ENCODE peak calls at places on chromosomes 12 and 14, in five cellular contexts. V, I, G, Z and B are unnamed samples.

GRCh38 chr12:69036999-69037398 is 104.0 kb upstream of the CPM start:
- DNase-seq in V (no peak), I (no peak), G (no peak), Z (no peak), B (no peak)

GRCh38 chr12:12696562-12697383 is 790 bp upstream of the GPR19 start:
- DNase-seq in V (peak), I (peak), G (peak), Z (peak), B (no peak)

GRCh38 chr12:93361159-93361919 is 16.4 kb upstream of the NUDT4 start:
- DNase-seq in V (no peak), I (peak), G (no peak), Z (peak), B (no peak)

GRCh38 chr12:22459872-22460490 is 84.4 kb downstream of the C2CD5 start:
- DNase-seq in V (no peak), I (peak), G (peak), Z (peak), B (peak)

GRCh38 chr12:118271199-118271598 is 101.5 kb downstream of the TAOK3 start:
- DNase-seq in V (no peak), I (no peak), G (no peak), Z (no peak), B (no peak)

GRCh38 chr14:89540830-89541470 is 123.9 kb upstream of the FOXN3 start:
- DNase-seq in V (no peak), I (peak), G (no peak), Z (peak), B (no peak)

GRCh38 chr12:752673-753400 is 458 bp downstream of the WNK1 start:
- DNase-seq in V (no peak), I (peak), G (no peak), Z (peak), B (no peak)

GRCh38 chr12:55842681-55843429 is at the start of gene MMP19:
- DNase-seq in V (no peak), I (peak), G (no peak), Z (peak), B (no peak)

GRCh38 chr12:125129592-125130255 is 64.5 kb downstream of the AACS start:
- DNase-seq in V (no peak), I (no peak), G (no peak), Z (no peak), B (no peak)

GRCh38 chr14:90429764-90430163 is 32.9 kb downstream of the CALM1 start:
- DNase-seq in V (no peak), I (no peak), G (no peak), Z (no peak), B (no peak)

GRCh38 chr12:51521554-51522276 is 69.3 kb upstream of the SCN8A start:
- DNase-seq in V (no peak), I (peak), G (no peak), Z (peak), B (no peak)

GRCh38 chr14:76977793-76978730 is 50.4 kb downstream of the IRF2BPL start:
- DNase-seq in V (peak), I (peak), G (no peak), Z (peak), B (no peak)

GRCh38 chr12:68011882-68012207 is 22.6 kb downstream of the IFNG-AS1 start:
- DNase-seq in V (no peak), I (peak), G (no peak), Z (peak), B (no peak)

GRCh38 chr12:57161491-57161890 is 14.1 kb upstream of the LRP1-AS start:
- DNase-seq in V (no peak), I (peak), G (no peak), Z (peak), B (no peak)

GRCh38 chr12:122856999-122857671 is 21.9 kb downstream of the HIP1R start:
- DNase-seq in V (no peak), I (peak), G (no peak), Z (no peak), B (no peak)

GRCh38 chr12:31118831-31119530 is 45.3 kb downstream of the DDX11 start:
- DNase-seq in V (no peak), I (no peak), G (no peak), Z (no peak), B (no peak)

GRCh38 chr14:48027115-48027514 is 351.7 kb upstream of the MDGA2 start:
- DNase-seq in V (no peak), I (no peak), G (no peak), Z (no peak), B (no peak)

GRCh38 chr12:101962486-101962885 is 85.1 kb downstream of the DRAM1 start:
- DNase-seq in V (no peak), I (peak), G (no peak), Z (peak), B (no peak)

GRCh38 chr14:47365248-47365647 is 310.2 kb downstream of the MDGA2 start:
- DNase-seq in V (no peak), I (no peak), G (no peak), Z (no peak), B (no peak)

GRCh38 chr14:32013083-32013482 is 64.0 kb upstream of the ARHGAP5 start:
- DNase-seq in V (no peak), I (no peak), G (no peak), Z (no peak), B (no peak)

GRCh38 chr12:1933342-1933992 is 15.0 kb upstream of the CACNA2D4 start:
- DNase-seq in V (no peak), I (peak), G (no peak), Z (peak), B (no peak)

GRCh38 chr12:111798182-111798581 is 31.4 kb downstream of the ALDH2 start:
- DNase-seq in V (no peak), I (no peak), G (no peak), Z (no peak), B (no peak)

GRCh38 chr12:1575799-1576401 is 18.5 kb downstream of the FBXL14 start:
- DNase-seq in V (no peak), I (peak), G (no peak), Z (no peak), B (peak)

GRCh38 chr14:32985881-32986280 is 47.2 kb downstream of the NPAS3 start:
- DNase-seq in V (no peak), I (no peak), G (no peak), Z (peak), B (no peak)

GRCh38 chr14:105065280-105066228 is at the start of gene GPR132:
- DNase-seq in V (peak), I (no peak), G (no peak), Z (peak), B (no peak)
- H3K9ac ChIP-seq in V (peak), I (no peak), G (no peak), Z (no peak), B (no peak)

GRCh38 chr12:47556219-47556618 is 149.6 kb downstream of the RPAP3 start:
- DNase-seq in V (no peak), I (no peak), G (peak), Z (no peak), B (no peak)
- H3K9ac ChIP-seq in V (no peak), I (no peak), G (no peak), Z (no peak), B (no peak)

GRCh38 chr14:93967637-93968250 is 8.6 kb downstream of the ASB2 start:
- DNase-seq in V (peak), I (no peak), G (no peak), Z (no peak), B (no peak)
- H3K9ac ChIP-seq in V (peak), I (no peak), G (no peak), Z (no peak), B (no peak)

DNA sequence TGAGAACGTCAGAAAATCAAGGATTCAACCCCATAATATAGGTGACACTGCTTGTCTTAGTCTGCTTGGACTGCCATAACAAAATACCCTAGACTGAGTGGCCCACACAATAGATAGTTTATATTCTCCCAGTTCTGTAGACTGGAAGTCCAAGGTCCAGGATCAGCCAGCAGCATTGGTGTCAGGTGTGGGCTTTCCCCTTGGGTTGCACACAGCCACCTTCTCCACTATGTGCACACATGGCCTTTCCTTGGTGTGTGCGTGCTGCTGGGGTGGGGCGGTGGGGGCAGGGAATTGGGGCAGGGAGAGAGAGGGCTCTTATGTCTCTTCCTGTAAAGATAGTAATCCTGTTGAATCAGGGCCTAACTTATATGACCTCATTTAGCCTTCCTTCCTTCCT is 106.4 kb downstream of the SLC25A47 start:
- DNase-seq in V (no peak), I (no peak), G (no peak), Z (no peak), B (no peak)
- H3K9ac ChIP-seq in V (no peak), I (no peak), G (no peak), Z (no peak), B (no peak)

DNA sequence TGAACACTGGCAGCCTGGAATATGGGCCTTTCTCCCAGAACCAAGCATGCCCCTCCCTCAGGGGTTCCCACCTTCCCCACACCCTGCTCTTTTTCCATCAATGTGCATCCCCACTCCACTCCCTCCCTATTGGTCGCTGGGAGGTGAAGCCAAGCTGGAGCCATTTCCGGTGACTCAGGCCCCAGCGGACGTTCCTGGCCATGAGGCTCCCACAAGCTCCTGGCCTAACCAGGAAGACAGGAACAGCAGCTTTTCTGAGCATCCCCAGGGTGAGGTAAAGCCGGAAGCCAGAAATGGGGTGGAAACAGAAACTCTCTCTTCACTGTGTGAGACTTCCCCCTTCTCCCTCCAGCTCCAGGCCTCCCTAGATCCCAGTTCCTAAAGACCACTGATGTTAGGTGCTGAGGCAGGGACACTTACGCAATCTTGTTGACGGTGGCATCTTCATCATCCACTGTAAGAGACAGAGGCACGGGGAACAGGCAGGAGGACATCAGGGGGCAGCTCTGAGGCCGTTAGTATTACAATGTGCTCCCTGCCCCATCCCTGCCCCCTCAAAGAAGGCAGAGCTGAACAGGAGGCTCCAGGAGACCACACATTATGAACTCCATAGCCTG is 5.0 kb downstream of the LMBR1L start:
- DNase-seq in V (no peak), I (no peak), G (no peak), Z (peak), B (no peak)
- H3K9ac ChIP-seq in V (no peak), I (no peak), G (no peak), Z (no peak), B (no peak)